ENCODE peak calls at places on chromosomes 12 and 14, in nine cellular contexts. M, Z, R, G, F, V, X, O and S are unnamed samples.

GRCh38 chr12:11639463-11639862 is 10.0 kb upstream of the ETV6 start:
- DNase-seq in M (no peak), Z (no peak), R (no peak), G (no peak), F (no peak), V (no peak), X (no peak), O (no peak), S (no peak)

GRCh38 chr12:78447373-78447772 is 417.2 kb upstream of the SYT1 start:
- DNase-seq in M (no peak), Z (no peak), R (no peak), G (no peak), F (no peak), V (no peak), X (no peak), O (no peak), S (no peak)

GRCh38 chr12:113299619-113300237 is 35.2 kb downstream of the SLC8B1 start:
- DNase-seq in M (no peak), Z (no peak), R (no peak), G (no peak), F (no peak), V (peak), X (peak), O (no peak), S (peak)

GRCh38 chr12:84637926-84638325 is 274.7 kb downstream of the SLC6A15 start:
- DNase-seq in M (no peak), Z (no peak), R (no peak), G (no peak), F (no peak), V (no peak), X (no peak), O (no peak), S (no peak)

GRCh38 chr12:120170631-120171030 is 23.9 kb downstream of the GCN1 start:
- DNase-seq in M (no peak), Z (no peak), R (no peak), G (no peak), F (no peak), V (no peak), X (no peak), O (no peak), S (no peak)

GRCh38 chr12:117009759-117010158 is 89.5 kb downstream of the TESC start:
- DNase-seq in M (no peak), Z (no peak), R (no peak), G (no peak), F (no peak), V (no peak), X (no peak), O (no peak), S (no peak)

GRCh38 chr12:122862872-122863701 is 27.8 kb downstream of the HIP1R start:
- DNase-seq in M (no peak), Z (peak), R (peak), G (no peak), F (peak), V (no peak), X (no peak), O (no peak), S (peak)

GRCh38 chr14:93764211-93764659 is 24.1 kb downstream of the PRIMA1 start:
- DNase-seq in M (no peak), Z (no peak), R (no peak), G (no peak), F (peak), V (peak), X (peak), O (no peak), S (no peak)

GRCh38 chr14:50944647-50945413 is 547 bp upstream of the PYGL start:
- DNase-seq in M (no peak), Z (no peak), R (peak), G (no peak), F (peak), V (peak), X (peak), O (no peak), S (peak)

GRCh38 chr12:115897718-115898117 is 379.8 kb downstream of the MED13L start:
- DNase-seq in M (no peak), Z (no peak), R (no peak), G (no peak), F (no peak), V (no peak), X (no peak), O (no peak), S (no peak)

GRCh38 chr12:20140751-20141150 is 227.6 kb upstream of the PDE3A start:
- DNase-seq in M (no peak), Z (no peak), R (no peak), G (no peak), F (no peak), V (no peak), X (no peak), O (no peak), S (no peak)

GRCh38 chr14:90758959-90759358 is 57.3 kb downstream of the TTC7B start:
- DNase-seq in M (no peak), Z (no peak), R (no peak), G (peak), F (peak), V (peak), X (no peak), O (peak), S (no peak)

GRCh38 chr12:104477812-104478388 is 21.2 kb downstream of the CHST11 start:
- DNase-seq in M (no peak), Z (no peak), R (no peak), G (no peak), F (no peak), V (no peak), X (no peak), O (no peak), S (no peak)

GRCh38 chr12:49831717-49832116 is 3.5 kb upstream of the NCKAP5L start:
- DNase-seq in M (no peak), Z (no peak), R (no peak), G (no peak), F (no peak), V (no peak), X (no peak), O (no peak), S (no peak)

GRCh38 chr12:41635731-41636130 is 447.6 kb downstream of the PDZRN4 start:
- DNase-seq in M (no peak), Z (no peak), R (no peak), G (no peak), F (no peak), V (no peak), X (no peak), O (no peak), S (no peak)

GRCh38 chr14:22474730-22475351 is 114.2 kb downstream of the DAD1 start:
- DNase-seq in M (no peak), Z (no peak), R (no peak), G (no peak), F (no peak), V (no peak), X (no peak), O (no peak), S (no peak)

GRCh38 chr14:103006991-103007520 is 50.3 kb downstream of the CDC42BPB start:
- DNase-seq in M (no peak), Z (no peak), R (no peak), G (no peak), F (no peak), V (no peak), X (no peak), O (no peak), S (no peak)

GRCh38 chr12:124544311-124544970 is 23.0 kb downstream of the NCOR2 start:
- DNase-seq in M (no peak), Z (no peak), R (no peak), G (no peak), F (no peak), V (no peak), X (no peak), O (no peak), S (no peak)

GRCh38 chr12:70040141-70040540 is 203.1 kb upstream of the CNOT2 start:
- DNase-seq in M (no peak), Z (no peak), R (no peak), G (no peak), F (no peak), V (no peak), X (no peak), O (no peak), S (no peak)

GRCh38 chr12:53670308-53670707 is 5.6 kb downstream of the ATP5MC2 start:
- DNase-seq in M (no peak), Z (no peak), R (no peak), G (no peak), F (no peak), V (no peak), X (no peak), O (no peak), S (no peak)

GRCh38 chr14:73829526-73830431 is 21.9 kb upstream of the PTGR2 start:
- DNase-seq in M (no peak), Z (peak), R (no peak), G (no peak), F (no peak), V (no peak), X (no peak), O (no peak), S (no peak)

GRCh38 chr14:78130356-78130755 is 39.8 kb upstream of the NRXN3 start:
- DNase-seq in M (no peak), Z (no peak), R (no peak), G (no peak), F (no peak), V (no peak), X (no peak), O (no peak), S (no peak)

GRCh38 chr12:124884587-124885438 is 21.1 kb upstream of the SCARB1 start:
- DNase-seq in M (no peak), Z (peak), R (no peak), G (no peak), F (peak), V (no peak), X (no peak), O (no peak), S (no peak)